ENCODE peak calls at places on chromosomes 3 and 15, in seven cellular contexts. Z is HCT116, A is HepG2, T is SK-N-SH, I is GM12878, W is K562, M is H1. H is an unnamed sample.
A peak's percentile ranks its signal among the peaks of the same experiment; 100 is the strongest.

GRCh38 chr15:60044636-60045273 is 40.6 kb downstream of the FOXB1 start:
- DNase-seq in Z (no peak), A (no peak), T (no peak), I (no peak), W (no peak), M (no peak), H (no peak)

GRCh38 chr15:35019401-35020327 is 31.6 kb upstream of the ZNF770 start:
- DNase-seq in Z (peak; percentile 39), A (no peak), T (no peak), I (no peak), W (no peak), M (peak; percentile 54), H (peak; percentile 88)

GRCh38 chr15:71743861-71744382 is 66.4 kb upstream of the NR2E3 start:
- DNase-seq in Z (no peak), A (peak; percentile 39), T (peak; percentile 69), I (no peak), W (peak; percentile 45), M (peak; percentile 60), H (peak; percentile 42)

GRCh38 chr15:40763801-40764765 is at the start of gene GCHFR:
- DNase-seq in Z (no peak), A (peak; percentile 83), T (peak; percentile 67), I (no peak), W (peak; percentile 92), M (peak; percentile 86), H (peak; percentile 87)

GRCh38 chr15:99925661-99926461 is 192.6 kb upstream of the LYSMD4 start:
- DNase-seq in Z (peak; percentile 35), A (no peak), T (peak; percentile 58), I (no peak), W (peak; percentile 35), M (peak; percentile 62), H (peak; percentile 83)

GRCh38 chr3:64318670-64319271 is 93.5 kb upstream of the PRICKLE2 start:
- DNase-seq in Z (no peak), A (no peak), T (no peak), I (no peak), W (no peak), M (no peak), H (no peak)

GRCh38 chr3:14201881-14202684 is 23.5 kb downstream of the LSM3 start:
- DNase-seq in Z (no peak), A (peak; percentile 58), T (no peak), I (no peak), W (no peak), M (peak; percentile 42), H (no peak)

GRCh38 chr3:143476965-143477640 is 357.5 kb downstream of the CHST2 start:
- DNase-seq in Z (no peak), A (no peak), T (no peak), I (no peak), W (peak; percentile 15), M (no peak), H (no peak)

GRCh38 chr3:115960799-115961198 is 337.5 kb downstream of the GAP43 start:
- DNase-seq in Z (no peak), A (no peak), T (peak; percentile 45), I (no peak), W (no peak), M (no peak), H (no peak)

GRCh38 chr15:40357246-40357645 is 773 bp upstream of the DISP2 start:
- DNase-seq in Z (no peak), A (no peak), T (peak; percentile 47), I (no peak), W (no peak), M (no peak), H (no peak)

GRCh38 chr3:123533554-123534159 is 51.2 kb downstream of the HACD2 start:
- DNase-seq in Z (no peak), A (no peak), T (no peak), I (no peak), W (no peak), M (no peak), H (no peak)

GRCh38 chr15:73727330-73728018 is 25.7 kb downstream of the INSYN1 start:
- DNase-seq in Z (no peak), A (no peak), T (no peak), I (no peak), W (no peak), M (no peak), H (no peak)

GRCh38 chr3:116265976-116266584 is 179.2 kb downstream of the LSAMP start:
- DNase-seq in Z (no peak), A (no peak), T (no peak), I (peak; percentile 28), W (no peak), M (no peak), H (no peak)

GRCh38 chr3:161221881-161222600 is 930 bp downstream of the NMD3 start:
- DNase-seq in Z (no peak), A (no peak), T (peak; percentile 37), I (no peak), W (peak; percentile 18), M (no peak), H (no peak)

GRCh38 chr3:119902061-119902460 is 120.2 kb downstream of the NR1I2 start:
- DNase-seq in Z (no peak), A (no peak), T (no peak), I (no peak), W (no peak), M (no peak), H (no peak)

GRCh38 chr15:48887144-48887543 is 9.2 kb downstream of the EID1 start:
- DNase-seq in Z (no peak), A (no peak), T (no peak), I (no peak), W (no peak), M (no peak), H (no peak)

GRCh38 chr3:72593881-72594397 is 254.3 kb downstream of the SHQ1 start:
- DNase-seq in Z (no peak), A (no peak), T (no peak), I (no peak), W (no peak), M (no peak), H (no peak)

GRCh38 chr15:98567951-98568350 is 80.4 kb upstream of the IGF1R start:
- DNase-seq in Z (no peak), A (no peak), T (no peak), I (no peak), W (no peak), M (no peak), H (no peak)

GRCh38 chr3:52286777-52287110 is 884 bp upstream of the GLYCTK start:
- DNase-seq in Z (no peak), A (peak; percentile 61), T (no peak), I (no peak), W (no peak), M (no peak), H (no peak)

GRCh38 chr15:76206325-76206976 is 104.8 kb downstream of the ETFA start:
- DNase-seq in Z (no peak), A (no peak), T (peak; percentile 88), I (no peak), W (no peak), M (no peak), H (peak; percentile 66)

GRCh38 chr15:76203766-76204557 is 107.3 kb downstream of the ETFA start:
- DNase-seq in Z (no peak), A (no peak), T (no peak), I (no peak), W (no peak), M (no peak), H (no peak)

GRCh38 chr15:76203346-76203745 is 107.9 kb downstream of the ETFA start:
- DNase-seq in Z (no peak), A (no peak), T (no peak), I (no peak), W (no peak), M (no peak), H (no peak)

GRCh38 chr15:76204916-76205460 is 106.3 kb downstream of the ETFA start:
- DNase-seq in Z (no peak), A (no peak), T (no peak), I (no peak), W (no peak), M (no peak), H (no peak)

GRCh38 chr15:76204558-76204845 is 106.8 kb downstream of the ETFA start:
- DNase-seq in Z (no peak), A (no peak), T (no peak), I (no peak), W (no peak), M (no peak), H (no peak)
- TF ChIP-seq JUND in Z (no peak), A (no peak), T (no peak), I (no peak), W (no peak), M (no peak), H (no peak)

DNA sequence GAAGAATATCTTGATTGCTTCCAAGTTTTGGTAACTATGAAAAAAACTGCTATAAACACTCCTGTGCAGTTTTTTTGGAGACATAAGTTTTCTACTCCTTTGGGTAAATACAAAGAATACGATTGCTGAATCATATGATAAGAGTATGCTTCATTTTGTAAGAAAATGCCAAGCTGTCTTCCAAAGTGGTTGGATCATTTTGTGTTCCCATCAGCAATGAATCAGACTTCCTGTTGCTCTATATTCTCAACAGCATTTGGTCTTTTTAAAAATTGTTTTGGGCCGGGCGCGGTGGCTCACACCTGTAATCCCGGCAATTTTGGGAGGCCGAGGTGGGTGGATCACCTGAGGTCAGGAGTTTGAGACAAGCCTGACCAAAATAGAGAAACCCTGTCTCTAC is 14.5 kb downstream of the BTD start:
- DNase-seq in Z (no peak), A (no peak), T (no peak), I (no peak), W (no peak), M (no peak), H (no peak)
- TF ChIP-seq JUND in Z (no peak), A (no peak), T (no peak), I (no peak), W (no peak), M (no peak), H (no peak)

GRCh38 chr3:39910828-39911464 is 101.5 kb downstream of the MYRIP start:
- DNase-seq in Z (no peak), A (peak; percentile 86), T (no peak), I (no peak), W (no peak), M (no peak), H (no peak)
- TF ChIP-seq JUND in Z (no peak), A (peak; percentile 19), T (no peak), I (no peak), W (no peak), M (no peak), H (no peak)

DNA sequence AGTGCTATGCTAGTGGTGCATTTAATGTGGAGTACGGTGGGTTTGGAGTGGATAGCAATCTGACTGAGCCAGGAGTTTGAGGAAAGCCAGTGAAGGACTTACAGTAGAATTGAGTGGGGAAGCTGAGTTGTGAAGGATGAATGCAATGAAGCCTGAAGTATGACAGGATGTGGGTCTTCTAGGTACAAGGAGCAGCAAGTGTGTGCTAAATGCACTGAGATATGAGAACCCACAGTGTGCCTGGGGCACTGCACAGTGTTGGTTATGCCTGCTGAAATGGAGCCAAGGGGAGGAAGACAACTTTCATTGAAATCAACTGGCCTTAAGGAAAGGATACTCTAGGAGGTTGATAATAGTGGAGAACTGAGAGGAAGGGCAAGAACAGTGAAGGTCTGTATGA is 105.5 kb upstream of the MRPL3 start:
- DNase-seq in Z (no peak), A (no peak), T (no peak), I (peak; percentile 17), W (no peak), M (no peak), H (no peak)
- TF ChIP-seq JUND in Z (no peak), A (no peak), T (no peak), I (no peak), W (no peak), M (no peak), H (no peak)

H was measured in T47D.